ENCODE peak calls at places on chromosome 5, in nine cellular contexts. One of them, this sample, is unnamed.
A peak's percentile ranks its signal among the peaks of the same experiment; 100 is the strongest.

GRCh38 chr5:14630706-14631105 is 33.8 kb upstream of the OTULIN start:
- DNase-seq in RWPE1: no peak
- DNase-seq in cardiac muscle cell: no peak
- DNase-seq in dorsolateral prefrontal cortex: no peak
- DNase-seq in upper lobe of left lung: no peak
- DNase-seq in fibroblast of lung: no peak
- DNase-seq in HepG2: no peak
- DNase-seq in colonic mucosa: no peak
- DNase-seq in uterus: no peak
- DNase-seq in this sample: no peak

GRCh38 chr5:177189416-177189815 is 55.8 kb downstream of the NSD1 start:
- DNase-seq in uterus: no peak
- DNase-seq in fibroblast of lung: peak; percentile 55
- DNase-seq in HepG2: no peak
- DNase-seq in dorsolateral prefrontal cortex: no peak
- DNase-seq in colonic mucosa: no peak
- DNase-seq in cardiac muscle cell: no peak
- DNase-seq in upper lobe of left lung: no peak
- DNase-seq in RWPE1: no peak
- DNase-seq in this sample: peak; percentile 1

GRCh38 chr5:132475939-132476852 is 14.4 kb downstream of the IRF1 start:
- DNase-seq in colonic mucosa: peak; percentile 72
- DNase-seq in dorsolateral prefrontal cortex: no peak
- DNase-seq in upper lobe of left lung: no peak
- DNase-seq in fibroblast of lung: no peak
- DNase-seq in RWPE1: no peak
- DNase-seq in uterus: peak; percentile 8
- DNase-seq in cardiac muscle cell: no peak
- DNase-seq in HepG2: peak; percentile 83
- DNase-seq in this sample: no peak

GRCh38 chr5:32687167-32687831 is 23.8 kb upstream of the NPR3 start:
- DNase-seq in RWPE1: no peak
- DNase-seq in HepG2: no peak
- DNase-seq in cardiac muscle cell: peak; percentile 68
- DNase-seq in uterus: no peak
- DNase-seq in dorsolateral prefrontal cortex: no peak
- DNase-seq in fibroblast of lung: peak; percentile 59
- DNase-seq in upper lobe of left lung: no peak
- DNase-seq in colonic mucosa: no peak
- DNase-seq in this sample: no peak

GRCh38 chr5:77643654-77644404 is 5.3 kb upstream of the OTP start:
- DNase-seq in RWPE1: no peak
- DNase-seq in dorsolateral prefrontal cortex: no peak
- DNase-seq in uterus: no peak
- DNase-seq in upper lobe of left lung: no peak
- DNase-seq in cardiac muscle cell: no peak
- DNase-seq in colonic mucosa: no peak
- DNase-seq in HepG2: no peak
- DNase-seq in fibroblast of lung: no peak
- DNase-seq in this sample: no peak

GRCh38 chr5:10632110-10632903 is 68.4 kb downstream of the ANKRD33B start:
- DNase-seq in HepG2: no peak
- DNase-seq in cardiac muscle cell: peak; percentile 41
- DNase-seq in upper lobe of left lung: peak; percentile 46
- DNase-seq in uterus: no peak
- DNase-seq in RWPE1: no peak
- DNase-seq in dorsolateral prefrontal cortex: no peak
- DNase-seq in colonic mucosa: no peak
- DNase-seq in fibroblast of lung: peak; percentile 54
- DNase-seq in this sample: no peak

GRCh38 chr5:10406636-10407035 is 35.0 kb upstream of the ROPN1L start:
- DNase-seq in uterus: no peak
- DNase-seq in colonic mucosa: no peak
- DNase-seq in fibroblast of lung: peak; percentile 15
- DNase-seq in RWPE1: no peak
- DNase-seq in dorsolateral prefrontal cortex: no peak
- DNase-seq in HepG2: no peak
- DNase-seq in upper lobe of left lung: no peak
- DNase-seq in cardiac muscle cell: no peak
- DNase-seq in this sample: no peak

GRCh38 chr5:6176294-6176693 is 202.1 kb downstream of the MED10 start:
- DNase-seq in uterus: no peak
- DNase-seq in dorsolateral prefrontal cortex: no peak
- DNase-seq in cardiac muscle cell: no peak
- DNase-seq in upper lobe of left lung: no peak
- DNase-seq in fibroblast of lung: no peak
- DNase-seq in colonic mucosa: no peak
- DNase-seq in RWPE1: no peak
- DNase-seq in HepG2: no peak
- DNase-seq in this sample: no peak

GRCh38 chr5:179900206-179900605 is 7.5 kb downstream of the TBC1D9B start:
- DNase-seq in upper lobe of left lung: no peak
- DNase-seq in colonic mucosa: no peak
- DNase-seq in dorsolateral prefrontal cortex: no peak
- DNase-seq in HepG2: no peak
- DNase-seq in uterus: no peak
- DNase-seq in cardiac muscle cell: no peak
- DNase-seq in RWPE1: no peak
- DNase-seq in fibroblast of lung: no peak
- DNase-seq in this sample: no peak

GRCh38 chr5:82163459-82164108 is 114.6 kb downstream of the RPS23 start:
- DNase-seq in RWPE1: peak; percentile 22
- DNase-seq in cardiac muscle cell: peak; percentile 51
- DNase-seq in dorsolateral prefrontal cortex: no peak
- DNase-seq in HepG2: no peak
- DNase-seq in fibroblast of lung: peak; percentile 52
- DNase-seq in colonic mucosa: no peak
- DNase-seq in uterus: no peak
- DNase-seq in upper lobe of left lung: no peak
- DNase-seq in this sample: no peak

GRCh38 chr5:32217886-32218396 is 43.8 kb upstream of the GOLPH3 start:
- DNase-seq in fibroblast of lung: peak; percentile 33
- DNase-seq in uterus: no peak
- DNase-seq in colonic mucosa: peak; percentile 30
- DNase-seq in upper lobe of left lung: no peak
- DNase-seq in dorsolateral prefrontal cortex: peak; percentile 21
- DNase-seq in HepG2: peak; percentile 53
- DNase-seq in RWPE1: no peak
- DNase-seq in cardiac muscle cell: peak; percentile 44
- DNase-seq in this sample: no peak

GRCh38 chr5:169650701-169651331 is 13.7 kb downstream of the DOCK2 start:
- DNase-seq in uterus: no peak
- DNase-seq in HepG2: no peak
- DNase-seq in cardiac muscle cell: peak; percentile 76
- DNase-seq in fibroblast of lung: peak; percentile 91
- DNase-seq in upper lobe of left lung: no peak
- DNase-seq in dorsolateral prefrontal cortex: no peak
- DNase-seq in RWPE1: no peak
- DNase-seq in colonic mucosa: no peak
- DNase-seq in this sample: peak; percentile 26

GRCh38 chr5:179244051-179244450 is 101.2 kb downstream of the ADAMTS2 start:
- DNase-seq in upper lobe of left lung: no peak
- DNase-seq in fibroblast of lung: no peak
- DNase-seq in RWPE1: no peak
- DNase-seq in uterus: no peak
- DNase-seq in colonic mucosa: no peak
- DNase-seq in dorsolateral prefrontal cortex: no peak
- DNase-seq in cardiac muscle cell: peak; percentile 25
- DNase-seq in HepG2: no peak
- DNase-seq in this sample: no peak

GRCh38 chr5:111927191-111927590 is 170.2 kb upstream of the NREP start:
- DNase-seq in dorsolateral prefrontal cortex: no peak
- DNase-seq in colonic mucosa: no peak
- DNase-seq in uterus: no peak
- DNase-seq in RWPE1: no peak
- DNase-seq in fibroblast of lung: peak; percentile 66
- DNase-seq in upper lobe of left lung: no peak
- DNase-seq in cardiac muscle cell: peak; percentile 41
- DNase-seq in HepG2: no peak
- DNase-seq in this sample: no peak

GRCh38 chr5:150053231-150053626 is 33.1 kb downstream of the CSF1R start:
- DNase-seq in upper lobe of left lung: peak; percentile 45
- DNase-seq in cardiac muscle cell: peak; percentile 61
- DNase-seq in uterus: no peak
- DNase-seq in colonic mucosa: no peak
- DNase-seq in HepG2: no peak
- DNase-seq in dorsolateral prefrontal cortex: no peak
- DNase-seq in RWPE1: no peak
- DNase-seq in fibroblast of lung: peak; percentile 84
- DNase-seq in this sample: no peak

GRCh38 chr5:75668988-75669760 is 48.1 kb downstream of the POC5 start:
- DNase-seq in colonic mucosa: peak; percentile 76
- DNase-seq in uterus: peak; percentile 20
- DNase-seq in upper lobe of left lung: peak; percentile 44
- DNase-seq in RWPE1: peak; percentile 30
- DNase-seq in fibroblast of lung: peak; percentile 27
- DNase-seq in dorsolateral prefrontal cortex: no peak
- DNase-seq in HepG2: peak; percentile 39
- DNase-seq in cardiac muscle cell: peak; percentile 40
- DNase-seq in this sample: no peak

GRCh38 chr5:134438641-134439621 is 27.2 kb upstream of the CDKN2AIPNL start:
- DNase-seq in uterus: peak; percentile 89
- DNase-seq in upper lobe of left lung: peak; percentile 95
- DNase-seq in fibroblast of lung: peak; percentile 96
- DNase-seq in cardiac muscle cell: peak; percentile 97
- DNase-seq in HepG2: peak; percentile 26
- DNase-seq in colonic mucosa: peak; percentile 79
- DNase-seq in dorsolateral prefrontal cortex: peak; percentile 31
- DNase-seq in RWPE1: peak; percentile 97
- DNase-seq in this sample: peak; percentile 89
- TF ChIP-seq CTCF in uterus: no peak
- TF ChIP-seq CTCF in upper lobe of left lung: no peak
- TF ChIP-seq CTCF in fibroblast of lung: no peak
- TF ChIP-seq CTCF in cardiac muscle cell: no peak
- TF ChIP-seq CTCF in HepG2: no peak
- TF ChIP-seq CTCF in colonic mucosa: no peak
- TF ChIP-seq CTCF in dorsolateral prefrontal cortex: no peak
- TF ChIP-seq CTCF in RWPE1: no peak
- TF ChIP-seq CTCF in this sample: no peak

GRCh38 chr5:123819401-123819800 is 307.4 kb downstream of the CSNK1G3 start:
- DNase-seq in HepG2: no peak
- DNase-seq in colonic mucosa: no peak
- DNase-seq in uterus: no peak
- DNase-seq in RWPE1: no peak
- DNase-seq in cardiac muscle cell: no peak
- DNase-seq in fibroblast of lung: no peak
- DNase-seq in dorsolateral prefrontal cortex: no peak
- DNase-seq in upper lobe of left lung: no peak
- DNase-seq in this sample: no peak
- H3K27ac ChIP-seq in HepG2: no peak overlapping the region
- H3K27ac ChIP-seq in colonic mucosa: no peak overlapping the region
- H3K27ac ChIP-seq in uterus: no peak overlapping the region
- H3K27ac ChIP-seq in RWPE1: no peak overlapping the region
- H3K27ac ChIP-seq in cardiac muscle cell: no peak overlapping the region
- H3K27ac ChIP-seq in fibroblast of lung: no peak overlapping the region
- H3K27ac ChIP-seq in dorsolateral prefrontal cortex: no peak overlapping the region
- H3K27ac ChIP-seq in upper lobe of left lung: no peak overlapping the region
- H3K27ac ChIP-seq in this sample: no peak overlapping the region

DNA sequence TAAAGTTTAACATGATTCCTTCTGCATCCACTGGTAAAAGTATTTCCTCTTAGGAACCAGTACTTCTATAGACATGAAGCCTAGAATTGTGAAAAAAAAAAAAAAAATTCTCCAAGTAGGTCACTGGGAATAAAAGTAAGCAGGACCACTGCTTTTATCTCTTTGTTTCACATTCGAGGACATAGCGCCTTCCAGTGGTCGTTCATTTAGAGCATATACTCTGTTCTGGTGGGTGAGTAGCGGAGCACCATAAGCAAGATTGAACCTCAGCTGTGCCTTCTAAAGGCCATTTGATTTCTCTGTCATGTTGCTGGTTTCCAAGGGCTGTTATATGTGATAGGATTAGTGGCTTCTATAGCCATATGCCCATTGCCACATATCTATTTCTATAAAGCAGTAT is 393.1 kb downstream of the TMEM232 start:
- DNase-seq in RWPE1: no peak
- DNase-seq in HepG2: peak; percentile 24
- DNase-seq in cardiac muscle cell: peak; percentile 12
- DNase-seq in upper lobe of left lung: no peak
- DNase-seq in fibroblast of lung: no peak
- DNase-seq in uterus: no peak
- DNase-seq in dorsolateral prefrontal cortex: no peak
- DNase-seq in colonic mucosa: no peak
- DNase-seq in this sample: no peak
- TF ChIP-seq CTCF in RWPE1: no peak
- TF ChIP-seq CTCF in HepG2: peak; percentile 62
- TF ChIP-seq CTCF in cardiac muscle cell: no peak
- TF ChIP-seq CTCF in upper lobe of left lung: no peak
- TF ChIP-seq CTCF in fibroblast of lung: no peak
- TF ChIP-seq CTCF in uterus: no peak
- TF ChIP-seq CTCF in dorsolateral prefrontal cortex: no peak
- TF ChIP-seq CTCF in colonic mucosa: no peak
- TF ChIP-seq CTCF in this sample: no peak

GRCh38 chr5:96159076-96159475 is 197.4 kb upstream of the ELL2 start:
- DNase-seq in dorsolateral prefrontal cortex: no peak
- DNase-seq in fibroblast of lung: no peak
- DNase-seq in uterus: no peak
- DNase-seq in upper lobe of left lung: no peak
- DNase-seq in cardiac muscle cell: no peak
- DNase-seq in HepG2: no peak
- DNase-seq in RWPE1: no peak
- DNase-seq in colonic mucosa: no peak
- DNase-seq in this sample: no peak

GRCh38 chr5:96151891-96152290 is 190.2 kb upstream of the ELL2 start:
- DNase-seq in colonic mucosa: no peak
- DNase-seq in dorsolateral prefrontal cortex: no peak
- DNase-seq in HepG2: no peak
- DNase-seq in upper lobe of left lung: peak; percentile 26
- DNase-seq in fibroblast of lung: no peak
- DNase-seq in cardiac muscle cell: no peak
- DNase-seq in RWPE1: no peak
- DNase-seq in uterus: no peak
- DNase-seq in this sample: no peak

GRCh38 chr5:96155156-96155555 is 193.5 kb upstream of the ELL2 start:
- DNase-seq in colonic mucosa: no peak
- DNase-seq in uterus: no peak
- DNase-seq in upper lobe of left lung: no peak
- DNase-seq in dorsolateral prefrontal cortex: no peak
- DNase-seq in fibroblast of lung: no peak
- DNase-seq in RWPE1: no peak
- DNase-seq in HepG2: no peak
- DNase-seq in cardiac muscle cell: no peak
- DNase-seq in this sample: no peak

GRCh38 chr5:96157077-96157780 is 195.6 kb upstream of the ELL2 start:
- DNase-seq in HepG2: no peak
- DNase-seq in colonic mucosa: peak; percentile 52
- DNase-seq in upper lobe of left lung: no peak
- DNase-seq in dorsolateral prefrontal cortex: no peak
- DNase-seq in RWPE1: no peak
- DNase-seq in uterus: no peak
- DNase-seq in fibroblast of lung: no peak
- DNase-seq in cardiac muscle cell: no peak
- DNase-seq in this sample: no peak

DNA sequence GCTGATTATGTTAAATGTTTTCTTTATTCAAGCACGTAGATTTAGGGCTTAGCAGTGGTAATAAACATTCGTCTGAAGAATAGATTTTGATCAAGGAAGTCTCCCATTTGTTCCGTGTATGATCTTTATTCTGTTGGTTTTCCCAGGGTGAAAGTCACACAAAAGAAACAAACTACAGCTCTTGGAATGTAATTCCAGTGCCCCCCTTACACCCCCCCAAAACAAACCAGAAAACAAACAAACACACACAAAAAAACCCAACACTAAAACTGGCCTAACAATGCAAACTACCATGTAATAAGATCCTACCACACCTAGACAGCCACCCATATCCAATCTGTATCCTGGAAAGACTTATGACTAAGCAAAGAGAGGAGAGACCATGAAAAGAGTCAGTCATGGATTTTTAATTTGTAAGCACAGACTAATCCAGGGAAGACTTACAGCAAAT is 196.2 kb upstream of the ELL2 start:
- DNase-seq in HepG2: no peak
- DNase-seq in fibroblast of lung: peak; percentile 24
- DNase-seq in upper lobe of left lung: no peak
- DNase-seq in cardiac muscle cell: no peak
- DNase-seq in dorsolateral prefrontal cortex: no peak
- DNase-seq in colonic mucosa: no peak
- DNase-seq in uterus: no peak
- DNase-seq in RWPE1: no peak
- DNase-seq in this sample: no peak
- H3K27ac ChIP-seq in HepG2: no peak overlapping the region
- H3K27ac ChIP-seq in fibroblast of lung: no peak overlapping the region
- H3K27ac ChIP-seq in upper lobe of left lung: no peak overlapping the region
- H3K27ac ChIP-seq in cardiac muscle cell: no peak overlapping the region
- H3K27ac ChIP-seq in dorsolateral prefrontal cortex: no peak overlapping the region
- H3K27ac ChIP-seq in colonic mucosa: peak overlapping the region; percentile 51
- H3K27ac ChIP-seq in uterus: no peak overlapping the region
- H3K27ac ChIP-seq in RWPE1: no peak overlapping the region
- H3K27ac ChIP-seq in this sample: no peak overlapping the region